ENCODE peak calls at places on chromosomes 1 and 21, in six cellular contexts. A is CD4-positive, alpha-beta memory T cell; X is neural progenitor cell; L is Panc1; W is psoas muscle; V is A549. J is an unnamed sample.

GRCh38 chr1:196355206-196355786 is 252.9 kb downstream of the KCNT2 start:
- DNase-seq in A (no peak), X (no peak), L (no peak), W (no peak), V (peak; percentile 33), J (no peak)

GRCh38 chr1:41662656-41663437 is 178.4 kb upstream of the EDN2 start:
- DNase-seq in A (no peak), X (peak; percentile 72), L (no peak), W (peak; percentile 70), V (peak; percentile 23), J (peak; percentile 79)

GRCh38 chr1:50829010-50829958 is 130.8 kb downstream of the FAF1 start:
- DNase-seq in A (no peak), X (no peak), L (no peak), W (no peak), V (no peak), J (no peak)

GRCh38 chr1:29698033-29698432 is 461.7 kb downstream of the PTPRU start:
- DNase-seq in A (no peak), X (peak; percentile 82), L (no peak), W (no peak), V (peak; percentile 36), J (peak; percentile 60)

GRCh38 chr1:160427625-160428024 is 27.3 kb downstream of the VANGL2 start:
- DNase-seq in A (no peak), X (no peak), L (no peak), W (no peak), V (no peak), J (no peak)

GRCh38 chr1:21511579-21512522 is 2.6 kb downstream of the ALPL start:
- DNase-seq in A (no peak), X (no peak), L (no peak), W (peak; percentile 75), V (no peak), J (peak; percentile 81)

GRCh38 chr1:222023025-222023424 is 281.1 kb upstream of the DUSP10 start:
- DNase-seq in A (no peak), X (no peak), L (no peak), W (no peak), V (no peak), J (no peak)

GRCh38 chr21:31733521-31734149 is 1.7 kb upstream of the SCAF4 start:
- DNase-seq in A (no peak), X (no peak), L (no peak), W (no peak), V (no peak), J (no peak)

GRCh38 chr1:18320051-18320450 is 160.7 kb upstream of the KLHDC7A start:
- DNase-seq in A (no peak), X (no peak), L (no peak), W (no peak), V (no peak), J (no peak)

GRCh38 chr1:79105499-79105898 is 99.0 kb upstream of the ADGRL4 start:
- DNase-seq in A (no peak), X (no peak), L (no peak), W (no peak), V (no peak), J (no peak)

GRCh38 chr1:167501513-167502191 is 16.7 kb downstream of the CD247 start:
- DNase-seq in A (no peak), X (no peak), L (no peak), W (no peak), V (no peak), J (no peak)

GRCh38 chr1:51956528-51957509 is 33.7 kb downstream of the RAB3B start:
- DNase-seq in A (no peak), X (peak; percentile 13), L (no peak), W (no peak), V (no peak), J (no peak)

GRCh38 chr1:218377143-218377660 is 32.1 kb downstream of the TGFB2 start:
- DNase-seq in A (peak; percentile 47), X (no peak), L (peak; percentile 91), W (no peak), V (peak; percentile 93), J (no peak)

GRCh38 chr1:26574690-26575349 is 45.3 kb downstream of the RPS6KA1 start:
- DNase-seq in A (no peak), X (no peak), L (no peak), W (peak; percentile 39), V (no peak), J (no peak)

GRCh38 chr1:45973106-45973505 is 159.3 kb downstream of the PIK3R3 start:
- DNase-seq in A (no peak), X (no peak), L (no peak), W (no peak), V (no peak), J (no peak)

GRCh38 chr1:103273106-103273505 is 164.8 kb upstream of the COL11A1 start:
- DNase-seq in A (no peak), X (no peak), L (no peak), W (no peak), V (peak; percentile 7), J (no peak)

GRCh38 chr1:97630968-97631367 is 289.9 kb downstream of the DPYD start:
- DNase-seq in A (no peak), X (peak; percentile 42), L (no peak), W (no peak), V (no peak), J (no peak)

GRCh38 chr1:157202331-157202730 is 64.1 kb upstream of the ETV3 start:
- DNase-seq in A (no peak), X (no peak), L (no peak), W (no peak), V (no peak), J (no peak)

GRCh38 chr1:222769181-222769580 is 32.2 kb downstream of the FAM177B start:
- DNase-seq in A (no peak), X (no peak), L (no peak), W (no peak), V (peak; percentile 33), J (no peak)

GRCh38 chr1:228314658-228315483 is 91.8 kb downstream of the TRIM11 start:
- DNase-seq in A (no peak), X (no peak), L (no peak), W (peak; percentile 53), V (no peak), J (peak; percentile 50)

GRCh38 chr21:19565587-19565986 is 1162.0 kb upstream of the TMPRSS15 start:
- DNase-seq in A (no peak), X (no peak), L (no peak), W (no peak), V (no peak), J (no peak)

GRCh38 chr1:81733465-81733864 is 67.3 kb upstream of the ADGRL2 start:
- DNase-seq in A (no peak), X (no peak), L (no peak), W (no peak), V (no peak), J (no peak)

GRCh38 chr1:89907669-89908293 is 86.9 kb downstream of the LRRC8D start:
- DNase-seq in A (no peak), X (no peak), L (no peak), W (no peak), V (peak; percentile 73), J (no peak)

GRCh38 chr1:182679684-182680083 is 4.7 kb downstream of the RGS8 start:
- DNase-seq in A (no peak), X (no peak), L (no peak), W (no peak), V (no peak), J (no peak)

GRCh38 chr21:37153935-37154350 is 80.9 kb downstream of the TTC3 start:
- DNase-seq in A (no peak), X (peak; percentile 48), L (no peak), W (peak; percentile 20), V (no peak), J (no peak)

GRCh38 chr21:44288251-44289110 is 2.8 kb downstream of the AIRE start:
- DNase-seq in A (no peak), X (no peak), L (no peak), W (no peak), V (no peak), J (no peak)

GRCh38 chr1:67572594-67573221 is 112.3 kb upstream of the GADD45A start:
- DNase-seq in A (no peak), X (no peak), L (no peak), W (peak; percentile 83), V (no peak), J (peak; percentile 80)

GRCh38 chr1:216598448-216598847 is 124.8 kb downstream of the ESRRG start:
- DNase-seq in A (no peak), X (peak; percentile 64), L (no peak), W (no peak), V (no peak), J (no peak)
- H3K27ac ChIP-seq in A (no peak overlapping the region), X (peak overlapping the region; percentile 62), L (no peak overlapping the region), W (no peak overlapping the region), V (no peak overlapping the region), J (no peak overlapping the region)

GRCh38 chr1:145959333-145959732 is 1.5 kb upstream of the LIX1L start:
- DNase-seq in A (no peak), X (no peak), L (no peak), W (no peak), V (no peak), J (no peak)
- H3K27ac ChIP-seq in A (no peak overlapping the region), X (no peak overlapping the region), L (peak overlapping the region; percentile 34), W (peak overlapping the region; percentile 86), V (no peak overlapping the region), J (no peak overlapping the region)

GRCh38 chr1:32330558-32331127 is 5.4 kb downstream of the MARCKSL1 start:
- DNase-seq in A (no peak), X (no peak), L (no peak), W (no peak), V (no peak), J (peak; percentile 19)

GRCh38 chr1:32333251-32333963 is 2.6 kb downstream of the MARCKSL1 start:
- DNase-seq in A (no peak), X (no peak), L (no peak), W (no peak), V (no peak), J (no peak)

GRCh38 chr1:32334274-32334861 is 1.7 kb downstream of the MARCKSL1 start:
- DNase-seq in A (no peak), X (no peak), L (no peak), W (no peak), V (no peak), J (no peak)

GRCh38 chr1:32331549-32331948 is 4.5 kb downstream of the MARCKSL1 start:
- DNase-seq in A (no peak), X (no peak), L (no peak), W (no peak), V (no peak), J (peak; percentile 45)

DNA sequence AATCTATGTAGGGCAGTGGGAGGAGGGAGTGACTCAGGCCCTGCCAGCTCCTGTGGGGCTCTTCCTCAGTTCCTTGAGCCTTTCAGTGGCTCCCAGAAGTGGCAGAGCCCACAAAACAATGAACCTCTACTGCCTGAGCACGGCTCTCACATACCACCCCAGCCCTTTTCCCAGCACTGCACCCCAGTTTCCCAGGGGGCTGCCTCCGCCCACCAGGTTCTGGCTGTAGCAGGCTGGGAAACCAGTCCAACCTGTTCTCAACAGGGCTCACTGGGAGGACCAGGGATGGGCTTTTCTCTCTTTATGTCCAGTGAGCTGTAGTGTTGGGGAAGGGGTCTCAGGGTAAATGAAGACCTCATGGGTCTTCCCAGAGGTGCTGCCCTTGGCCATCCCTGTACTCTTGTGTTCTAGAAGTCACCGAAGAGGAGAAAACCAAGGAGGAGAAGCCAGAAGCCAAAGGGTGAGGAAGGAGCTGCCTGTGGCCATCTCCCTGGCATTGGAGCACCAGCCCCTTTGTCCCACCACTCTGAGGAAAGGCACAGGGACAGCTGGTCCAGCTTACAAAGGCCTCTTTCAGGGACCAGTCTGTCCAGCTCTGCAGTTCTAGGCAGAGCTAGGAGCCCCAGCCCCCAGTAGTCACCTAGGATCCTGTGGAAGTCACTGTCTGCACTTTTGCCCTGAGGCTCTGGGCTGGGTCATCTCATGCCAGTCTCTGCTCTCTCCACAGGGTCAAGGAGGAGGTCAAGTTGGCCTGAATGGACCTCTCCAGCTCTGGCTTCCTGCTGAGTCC is 3.5 kb downstream of the MARCKSL1 start:
- DNase-seq in A (no peak), X (no peak), L (no peak), W (no peak), V (no peak), J (no peak)
- H3K27ac ChIP-seq in A (no peak overlapping the region), X (peak overlapping the region; percentile 77), L (no peak overlapping the region), W (no peak overlapping the region), V (peak overlapping the region; percentile 45), J (no peak overlapping the region)

GRCh38 chr1:219907772-219908070 is 20.6 kb downstream of the SLC30A10 start:
- DNase-seq in A (no peak), X (no peak), L (no peak), W (no peak), V (no peak), J (no peak)
- H3K27ac ChIP-seq in A (no peak overlapping the region), X (no peak overlapping the region), L (no peak overlapping the region), W (no peak overlapping the region), V (no peak overlapping the region), J (no peak overlapping the region)

J was measured in upper lobe of right lung.